ENCODE peak calls at places on chromosomes 2 and 18, in ten cellular contexts. One of them, this sample, is unnamed. For H3K4me1 and H3K9me3, the result is how much of the 10 kb centered on the place peaks cover.

GRCh38 chr18:75360206-75360605 is 67.3 kb downstream of the SMIM21 start:
- DNase-seq in mucosa of descending colon: no peak
- DNase-seq in CD8-positive, alpha-beta memory T cell: no peak
- DNase-seq in CD8-positive, alpha-beta T cell: no peak
- DNase-seq in H1: no peak
- DNase-seq in SJSA1: peak
- DNase-seq in neuronal stem cell: no peak
- DNase-seq in H9: no peak
- DNase-seq in sigmoid colon: no peak
- DNase-seq in PC-9: no peak
- DNase-seq in this sample: no peak

GRCh38 chr18:68056936-68057335 is 540.4 kb upstream of the DSEL start:
- DNase-seq in CD8-positive, alpha-beta memory T cell: no peak
- DNase-seq in sigmoid colon: no peak
- DNase-seq in H1: no peak
- DNase-seq in PC-9: no peak
- DNase-seq in CD8-positive, alpha-beta T cell: no peak
- DNase-seq in neuronal stem cell: no peak
- DNase-seq in mucosa of descending colon: no peak
- DNase-seq in SJSA1: no peak
- DNase-seq in H9: no peak
- DNase-seq in this sample: no peak

GRCh38 chr2:44286119-44286883 is 11.0 kb downstream of the SLC3A1 start:
- DNase-seq in SJSA1: no peak
- DNase-seq in mucosa of descending colon: no peak
- DNase-seq in H1: no peak
- DNase-seq in H9: no peak
- DNase-seq in neuronal stem cell: no peak
- DNase-seq in PC-9: no peak
- DNase-seq in CD8-positive, alpha-beta memory T cell: no peak
- DNase-seq in sigmoid colon: no peak
- DNase-seq in CD8-positive, alpha-beta T cell: no peak
- DNase-seq in this sample: no peak

GRCh38 chr2:24382363-24383021 is 22.2 kb upstream of the ITSN2 start:
- DNase-seq in H9: peak
- DNase-seq in H1: no peak
- DNase-seq in CD8-positive, alpha-beta memory T cell: peak
- DNase-seq in neuronal stem cell: peak
- DNase-seq in mucosa of descending colon: peak
- DNase-seq in SJSA1: peak
- DNase-seq in CD8-positive, alpha-beta T cell: peak
- DNase-seq in PC-9: peak
- DNase-seq in sigmoid colon: peak
- DNase-seq in this sample: peak

GRCh38 chr2:140186201-140186775 is 1406.1 kb upstream of the NXPH2 start:
- DNase-seq in H1: no peak
- DNase-seq in CD8-positive, alpha-beta T cell: no peak
- DNase-seq in sigmoid colon: no peak
- DNase-seq in PC-9: no peak
- DNase-seq in mucosa of descending colon: no peak
- DNase-seq in CD8-positive, alpha-beta memory T cell: no peak
- DNase-seq in neuronal stem cell: no peak
- DNase-seq in SJSA1: no peak
- DNase-seq in H9: no peak
- DNase-seq in this sample: no peak

GRCh38 chr2:113854970-113855740 is 34.7 kb upstream of the ACTR3 start:
- DNase-seq in CD8-positive, alpha-beta T cell: no peak
- DNase-seq in mucosa of descending colon: no peak
- DNase-seq in CD8-positive, alpha-beta memory T cell: no peak
- DNase-seq in H1: no peak
- DNase-seq in H9: no peak
- DNase-seq in neuronal stem cell: no peak
- DNase-seq in PC-9: no peak
- DNase-seq in SJSA1: no peak
- DNase-seq in sigmoid colon: no peak
- DNase-seq in this sample: no peak

GRCh38 chr2:98560256-98560771 is 48.0 kb downstream of the COA5 start:
- DNase-seq in H9: no peak
- DNase-seq in CD8-positive, alpha-beta memory T cell: no peak
- DNase-seq in PC-9: peak
- DNase-seq in H1: no peak
- DNase-seq in SJSA1: no peak
- DNase-seq in mucosa of descending colon: no peak
- DNase-seq in sigmoid colon: peak
- DNase-seq in neuronal stem cell: no peak
- DNase-seq in CD8-positive, alpha-beta T cell: no peak
- DNase-seq in this sample: peak

GRCh38 chr2:205895981-205896655 is 189.9 kb downstream of the INO80D start:
- DNase-seq in H1: no peak
- DNase-seq in H9: no peak
- DNase-seq in neuronal stem cell: no peak
- DNase-seq in sigmoid colon: no peak
- DNase-seq in SJSA1: no peak
- DNase-seq in PC-9: no peak
- DNase-seq in CD8-positive, alpha-beta memory T cell: no peak
- DNase-seq in CD8-positive, alpha-beta T cell: no peak
- DNase-seq in mucosa of descending colon: no peak
- DNase-seq in this sample: no peak

GRCh38 chr2:28395334-28396061 is 2.8 kb downstream of the FOSL2 start:
- DNase-seq in SJSA1: no peak
- DNase-seq in mucosa of descending colon: peak
- DNase-seq in PC-9: no peak
- DNase-seq in CD8-positive, alpha-beta memory T cell: no peak
- DNase-seq in neuronal stem cell: no peak
- DNase-seq in H1: no peak
- DNase-seq in H9: no peak
- DNase-seq in CD8-positive, alpha-beta T cell: no peak
- DNase-seq in sigmoid colon: peak
- DNase-seq in this sample: no peak

GRCh38 chr2:17892726-17893534 is 14.5 kb downstream of the KCNS3 start:
- DNase-seq in H9: peak
- DNase-seq in CD8-positive, alpha-beta memory T cell: no peak
- DNase-seq in H1: no peak
- DNase-seq in mucosa of descending colon: peak
- DNase-seq in CD8-positive, alpha-beta T cell: no peak
- DNase-seq in SJSA1: no peak
- DNase-seq in PC-9: peak
- DNase-seq in sigmoid colon: no peak
- DNase-seq in neuronal stem cell: no peak
- DNase-seq in this sample: no peak

GRCh38 chr2:28422903-28423741 is 30.5 kb downstream of the FOSL2 start:
- DNase-seq in H9: no peak
- DNase-seq in sigmoid colon: peak
- DNase-seq in CD8-positive, alpha-beta memory T cell: no peak
- DNase-seq in SJSA1: no peak
- DNase-seq in mucosa of descending colon: peak
- DNase-seq in neuronal stem cell: no peak
- DNase-seq in PC-9: no peak
- DNase-seq in CD8-positive, alpha-beta T cell: no peak
- DNase-seq in H1: no peak
- DNase-seq in this sample: no peak

GRCh38 chr2:129233751-129234406 is 745.6 kb upstream of the RAB6C start:
- DNase-seq in SJSA1: no peak
- DNase-seq in mucosa of descending colon: no peak
- DNase-seq in sigmoid colon: no peak
- DNase-seq in neuronal stem cell: peak
- DNase-seq in H9: no peak
- DNase-seq in H1: no peak
- DNase-seq in CD8-positive, alpha-beta memory T cell: no peak
- DNase-seq in CD8-positive, alpha-beta T cell: no peak
- DNase-seq in PC-9: no peak
- DNase-seq in this sample: no peak

GRCh38 chr2:119826370-119826961 is 66.7 kb downstream of the PTPN4 start:
- DNase-seq in SJSA1: no peak
- DNase-seq in CD8-positive, alpha-beta memory T cell: peak
- DNase-seq in H1: no peak
- DNase-seq in CD8-positive, alpha-beta T cell: no peak
- DNase-seq in mucosa of descending colon: no peak
- DNase-seq in neuronal stem cell: peak
- DNase-seq in H9: no peak
- DNase-seq in PC-9: no peak
- DNase-seq in sigmoid colon: no peak
- DNase-seq in this sample: no peak

GRCh38 chr2:160371251-160372009 is 122.2 kb downstream of the RBMS1 start:
- DNase-seq in H9: no peak
- DNase-seq in CD8-positive, alpha-beta T cell: no peak
- DNase-seq in SJSA1: peak
- DNase-seq in H1: no peak
- DNase-seq in PC-9: no peak
- DNase-seq in sigmoid colon: no peak
- DNase-seq in neuronal stem cell: no peak
- DNase-seq in CD8-positive, alpha-beta memory T cell: no peak
- DNase-seq in mucosa of descending colon: no peak
- DNase-seq in this sample: peak
- H3K4me1 ChIP-seq in H9: under half
- H3K4me1 ChIP-seq in CD8-positive, alpha-beta T cell: half or more
- H3K4me1 ChIP-seq in SJSA1: half or more
- H3K4me1 ChIP-seq in H1: under half
- H3K4me1 ChIP-seq in PC-9: under half
- H3K4me1 ChIP-seq in sigmoid colon: half or more
- H3K4me1 ChIP-seq in neuronal stem cell: under half
- H3K4me1 ChIP-seq in CD8-positive, alpha-beta memory T cell: half or more
- H3K4me1 ChIP-seq in mucosa of descending colon: under half
- H3K4me1 ChIP-seq in this sample: half or more

GRCh38 chr2:210113636-210114235 is 57.5 kb downstream of the KANSL1L start:
- DNase-seq in CD8-positive, alpha-beta memory T cell: no peak
- DNase-seq in H9: no peak
- DNase-seq in PC-9: no peak
- DNase-seq in SJSA1: no peak
- DNase-seq in neuronal stem cell: no peak
- DNase-seq in CD8-positive, alpha-beta T cell: no peak
- DNase-seq in mucosa of descending colon: no peak
- DNase-seq in sigmoid colon: no peak
- DNase-seq in H1: no peak
- DNase-seq in this sample: no peak

GRCh38 chr2:210112871-210113270 is 58.3 kb downstream of the KANSL1L start:
- DNase-seq in CD8-positive, alpha-beta T cell: no peak
- DNase-seq in PC-9: no peak
- DNase-seq in sigmoid colon: no peak
- DNase-seq in CD8-positive, alpha-beta memory T cell: no peak
- DNase-seq in H9: no peak
- DNase-seq in SJSA1: no peak
- DNase-seq in mucosa of descending colon: no peak
- DNase-seq in H1: no peak
- DNase-seq in neuronal stem cell: no peak
- DNase-seq in this sample: no peak
- H3K9me3 ChIP-seq in CD8-positive, alpha-beta T cell: under half
- H3K9me3 ChIP-seq in PC-9: under half
- H3K9me3 ChIP-seq in sigmoid colon: under half
- H3K9me3 ChIP-seq in CD8-positive, alpha-beta memory T cell: under half
- H3K9me3 ChIP-seq in H9: under half
- H3K9me3 ChIP-seq in SJSA1: under half
- H3K9me3 ChIP-seq in mucosa of descending colon: under half
- H3K9me3 ChIP-seq in H1: under half
- H3K9me3 ChIP-seq in neuronal stem cell: under half
- H3K9me3 ChIP-seq in this sample: under half

GRCh38 chr2:235521844-235522243 is 28.0 kb downstream of the AGAP1 start:
- DNase-seq in sigmoid colon: no peak
- DNase-seq in CD8-positive, alpha-beta T cell: no peak
- DNase-seq in SJSA1: no peak
- DNase-seq in H1: no peak
- DNase-seq in PC-9: no peak
- DNase-seq in CD8-positive, alpha-beta memory T cell: no peak
- DNase-seq in mucosa of descending colon: no peak
- DNase-seq in H9: no peak
- DNase-seq in neuronal stem cell: no peak
- DNase-seq in this sample: no peak
- H3K4me1 ChIP-seq in sigmoid colon: under half
- H3K4me1 ChIP-seq in CD8-positive, alpha-beta T cell: under half
- H3K4me1 ChIP-seq in SJSA1: under half
- H3K4me1 ChIP-seq in H1: under half
- H3K4me1 ChIP-seq in PC-9: under half
- H3K4me1 ChIP-seq in CD8-positive, alpha-beta memory T cell: under half
- H3K4me1 ChIP-seq in mucosa of descending colon: under half
- H3K4me1 ChIP-seq in H9: under half
- H3K4me1 ChIP-seq in neuronal stem cell: under half
- H3K4me1 ChIP-seq in this sample: under half

GRCh38 chr2:68671961-68672360 is 28.6 kb downstream of the PROKR1 start:
- DNase-seq in PC-9: no peak
- DNase-seq in SJSA1: no peak
- DNase-seq in sigmoid colon: no peak
- DNase-seq in neuronal stem cell: no peak
- DNase-seq in H1: no peak
- DNase-seq in H9: no peak
- DNase-seq in CD8-positive, alpha-beta T cell: no peak
- DNase-seq in CD8-positive, alpha-beta memory T cell: no peak
- DNase-seq in mucosa of descending colon: no peak
- DNase-seq in this sample: no peak
- H3K9me3 ChIP-seq in PC-9: under half
- H3K9me3 ChIP-seq in SJSA1: under half
- H3K9me3 ChIP-seq in sigmoid colon: under half
- H3K9me3 ChIP-seq in neuronal stem cell: under half
- H3K9me3 ChIP-seq in H1: under half
- H3K9me3 ChIP-seq in H9: under half
- H3K9me3 ChIP-seq in CD8-positive, alpha-beta T cell: under half
- H3K9me3 ChIP-seq in CD8-positive, alpha-beta memory T cell: under half
- H3K9me3 ChIP-seq in mucosa of descending colon: under half
- H3K9me3 ChIP-seq in this sample: under half

This sample was measured in heart right ventricle.